ENCODE peak calls at places on chromosomes 16 and 17, in ten cellular contexts. One of them, this sample, is unnamed.

GRCh38 chr17:60127068-60128064 is 22.4 kb upstream of the CA4 start:
- DNase-seq in lower leg skin: peak
- DNase-seq in kidney epithelial cell: no peak
- DNase-seq in endothelial cell of umbilical vein: no peak
- DNase-seq in bronchial epithelial cell: no peak
- DNase-seq in fibroblast of lung: no peak
- DNase-seq in PC-3: no peak
- DNase-seq in HFF-Myc: no peak
- DNase-seq in AG10803: no peak
- DNase-seq in endodermal cell: peak
- DNase-seq in this sample: no peak

GRCh38 chr17:59508999-59509398 is 56.4 kb upstream of the DHX40 start:
- DNase-seq in lower leg skin: no peak
- DNase-seq in kidney epithelial cell: no peak
- DNase-seq in endothelial cell of umbilical vein: no peak
- DNase-seq in bronchial epithelial cell: no peak
- DNase-seq in fibroblast of lung: no peak
- DNase-seq in PC-3: no peak
- DNase-seq in HFF-Myc: no peak
- DNase-seq in AG10803: no peak
- DNase-seq in endodermal cell: peak
- DNase-seq in this sample: no peak

GRCh38 chr17:49646391-49647255 is 31.3 kb downstream of the SPOP start:
- DNase-seq in lower leg skin: no peak
- DNase-seq in kidney epithelial cell: peak
- DNase-seq in endothelial cell of umbilical vein: peak
- DNase-seq in bronchial epithelial cell: peak
- DNase-seq in fibroblast of lung: peak
- DNase-seq in PC-3: peak
- DNase-seq in HFF-Myc: peak
- DNase-seq in AG10803: peak
- DNase-seq in endodermal cell: peak
- DNase-seq in this sample: no peak

GRCh38 chr16:76577003-76577402 is 299.8 kb downstream of the CNTNAP4 start:
- DNase-seq in lower leg skin: no peak
- DNase-seq in kidney epithelial cell: no peak
- DNase-seq in endothelial cell of umbilical vein: no peak
- DNase-seq in bronchial epithelial cell: no peak
- DNase-seq in fibroblast of lung: no peak
- DNase-seq in PC-3: no peak
- DNase-seq in HFF-Myc: no peak
- DNase-seq in AG10803: no peak
- DNase-seq in endodermal cell: no peak
- DNase-seq in this sample: no peak

GRCh38 chr16:14102925-14103720 is 32.0 kb downstream of the MRTFB start:
- DNase-seq in lower leg skin: no peak
- DNase-seq in kidney epithelial cell: no peak
- DNase-seq in endothelial cell of umbilical vein: peak
- DNase-seq in bronchial epithelial cell: no peak
- DNase-seq in fibroblast of lung: no peak
- DNase-seq in PC-3: no peak
- DNase-seq in HFF-Myc: no peak
- DNase-seq in AG10803: no peak
- DNase-seq in endodermal cell: no peak
- DNase-seq in this sample: no peak

GRCh38 chr17:77783991-77784820 is 174.3 kb upstream of the TNRC6C start:
- DNase-seq in lower leg skin: no peak
- DNase-seq in kidney epithelial cell: no peak
- DNase-seq in endothelial cell of umbilical vein: no peak
- DNase-seq in bronchial epithelial cell: no peak
- DNase-seq in fibroblast of lung: no peak
- DNase-seq in PC-3: no peak
- DNase-seq in HFF-Myc: no peak
- DNase-seq in AG10803: no peak
- DNase-seq in endodermal cell: no peak
- DNase-seq in this sample: no peak

GRCh38 chr17:34556384-34556783 is 23.0 kb upstream of the TMEM132E start:
- DNase-seq in lower leg skin: no peak
- DNase-seq in kidney epithelial cell: no peak
- DNase-seq in endothelial cell of umbilical vein: no peak
- DNase-seq in bronchial epithelial cell: peak
- DNase-seq in fibroblast of lung: no peak
- DNase-seq in PC-3: peak
- DNase-seq in HFF-Myc: no peak
- DNase-seq in AG10803: no peak
- DNase-seq in endodermal cell: peak
- DNase-seq in this sample: no peak

GRCh38 chr17:42682400-42683384 is at the start of gene CNTNAP1:
- DNase-seq in lower leg skin: peak
- DNase-seq in kidney epithelial cell: no peak
- DNase-seq in endothelial cell of umbilical vein: peak
- DNase-seq in bronchial epithelial cell: peak
- DNase-seq in fibroblast of lung: peak
- DNase-seq in PC-3: peak
- DNase-seq in HFF-Myc: no peak
- DNase-seq in AG10803: peak
- DNase-seq in endodermal cell: peak
- DNase-seq in this sample: no peak

GRCh38 chr17:7855643-7856080 is 796 bp downstream of the TMEM88 start:
- DNase-seq in lower leg skin: no peak
- DNase-seq in kidney epithelial cell: no peak
- DNase-seq in endothelial cell of umbilical vein: peak
- DNase-seq in bronchial epithelial cell: no peak
- DNase-seq in fibroblast of lung: no peak
- DNase-seq in PC-3: no peak
- DNase-seq in HFF-Myc: no peak
- DNase-seq in AG10803: no peak
- DNase-seq in endodermal cell: no peak
- DNase-seq in this sample: no peak

GRCh38 chr17:31058958-31059357 is 35.8 kb upstream of the NF1 start:
- DNase-seq in lower leg skin: no peak
- DNase-seq in kidney epithelial cell: no peak
- DNase-seq in endothelial cell of umbilical vein: no peak
- DNase-seq in bronchial epithelial cell: no peak
- DNase-seq in fibroblast of lung: no peak
- DNase-seq in PC-3: no peak
- DNase-seq in HFF-Myc: no peak
- DNase-seq in AG10803: no peak
- DNase-seq in endodermal cell: no peak
- DNase-seq in this sample: no peak

GRCh38 chr17:56863974-56864373 is 30.0 kb downstream of the DGKE start:
- DNase-seq in lower leg skin: no peak
- DNase-seq in kidney epithelial cell: no peak
- DNase-seq in endothelial cell of umbilical vein: no peak
- DNase-seq in bronchial epithelial cell: no peak
- DNase-seq in fibroblast of lung: no peak
- DNase-seq in PC-3: no peak
- DNase-seq in HFF-Myc: no peak
- DNase-seq in AG10803: no peak
- DNase-seq in endodermal cell: no peak
- DNase-seq in this sample: no peak

GRCh38 chr17:56866076-56866475 is 32.1 kb downstream of the DGKE start:
- DNase-seq in lower leg skin: no peak
- DNase-seq in kidney epithelial cell: no peak
- DNase-seq in endothelial cell of umbilical vein: no peak
- DNase-seq in bronchial epithelial cell: no peak
- DNase-seq in fibroblast of lung: no peak
- DNase-seq in PC-3: no peak
- DNase-seq in HFF-Myc: no peak
- DNase-seq in AG10803: no peak
- DNase-seq in endodermal cell: no peak
- DNase-seq in this sample: no peak

GRCh38 chr17:56868716-56869115 is 34.8 kb downstream of the DGKE start:
- DNase-seq in lower leg skin: no peak
- DNase-seq in kidney epithelial cell: no peak
- DNase-seq in endothelial cell of umbilical vein: no peak
- DNase-seq in bronchial epithelial cell: no peak
- DNase-seq in fibroblast of lung: no peak
- DNase-seq in PC-3: no peak
- DNase-seq in HFF-Myc: no peak
- DNase-seq in AG10803: no peak
- DNase-seq in endodermal cell: no peak
- DNase-seq in this sample: no peak

GRCh38 chr17:56867948-56868376 is 34.0 kb downstream of the DGKE start:
- DNase-seq in lower leg skin: no peak
- DNase-seq in kidney epithelial cell: no peak
- DNase-seq in endothelial cell of umbilical vein: peak
- DNase-seq in bronchial epithelial cell: peak
- DNase-seq in fibroblast of lung: no peak
- DNase-seq in PC-3: no peak
- DNase-seq in HFF-Myc: peak
- DNase-seq in AG10803: peak
- DNase-seq in endodermal cell: no peak
- DNase-seq in this sample: no peak

GRCh38 chr17:56866496-56866895 is 32.5 kb downstream of the DGKE start:
- DNase-seq in lower leg skin: no peak
- DNase-seq in kidney epithelial cell: no peak
- DNase-seq in endothelial cell of umbilical vein: peak
- DNase-seq in bronchial epithelial cell: no peak
- DNase-seq in fibroblast of lung: no peak
- DNase-seq in PC-3: no peak
- DNase-seq in HFF-Myc: no peak
- DNase-seq in AG10803: no peak
- DNase-seq in endodermal cell: no peak
- DNase-seq in this sample: no peak
- TF ChIP-seq CTCF in lower leg skin: no peak
- TF ChIP-seq CTCF in kidney epithelial cell: no peak
- TF ChIP-seq CTCF in endothelial cell of umbilical vein: peak
- TF ChIP-seq CTCF in bronchial epithelial cell: no peak
- TF ChIP-seq CTCF in fibroblast of lung: no peak
- TF ChIP-seq CTCF in PC-3: peak
- TF ChIP-seq CTCF in HFF-Myc: no peak
- TF ChIP-seq CTCF in AG10803: no peak
- TF ChIP-seq CTCF in endodermal cell: peak
- TF ChIP-seq CTCF in this sample: no peak

DNA sequence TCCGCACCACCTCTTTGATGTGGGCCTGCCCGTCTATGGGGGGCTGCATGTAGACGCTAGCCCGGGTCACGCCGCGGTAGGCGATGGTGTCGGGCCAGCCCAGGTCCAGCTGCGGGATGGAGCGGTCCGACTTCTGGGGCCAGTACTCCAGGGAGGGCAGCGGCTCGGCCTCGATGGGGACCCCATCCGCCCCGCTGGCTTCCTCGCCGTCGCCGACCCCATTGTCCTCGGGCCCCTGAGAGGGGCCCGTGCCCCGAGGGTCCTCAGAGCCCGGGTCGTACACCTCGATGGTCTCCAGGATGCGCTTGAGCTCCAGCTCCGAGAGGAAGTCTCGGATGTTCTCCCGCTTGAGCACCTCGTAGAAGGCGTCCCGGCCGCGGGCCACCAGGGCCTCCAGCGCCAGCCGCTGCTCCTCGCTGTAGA is 1.0 kb downstream of the FAM83G start:
- DNase-seq in lower leg skin: no peak
- DNase-seq in kidney epithelial cell: no peak
- DNase-seq in endothelial cell of umbilical vein: no peak
- DNase-seq in bronchial epithelial cell: no peak
- DNase-seq in fibroblast of lung: no peak
- DNase-seq in PC-3: no peak
- DNase-seq in HFF-Myc: no peak
- DNase-seq in AG10803: peak
- DNase-seq in endodermal cell: no peak
- DNase-seq in this sample: no peak
- H3K4me3 ChIP-seq in lower leg skin: peak
- H3K4me3 ChIP-seq in kidney epithelial cell: peak
- H3K4me3 ChIP-seq in endothelial cell of umbilical vein: peak
- H3K4me3 ChIP-seq in bronchial epithelial cell: peak
- H3K4me3 ChIP-seq in fibroblast of lung: peak
- H3K4me3 ChIP-seq in PC-3: no peak
- H3K4me3 ChIP-seq in HFF-Myc: peak
- H3K4me3 ChIP-seq in AG10803: peak
- H3K4me3 ChIP-seq in endodermal cell: peak
- H3K4me3 ChIP-seq in this sample: peak

GRCh38 chr16:57805176-57805575 is 2.9 kb upstream of the KIFC3 start:
- DNase-seq in lower leg skin: no peak
- DNase-seq in kidney epithelial cell: no peak
- DNase-seq in endothelial cell of umbilical vein: no peak
- DNase-seq in bronchial epithelial cell: no peak
- DNase-seq in fibroblast of lung: no peak
- DNase-seq in PC-3: no peak
- DNase-seq in HFF-Myc: no peak
- DNase-seq in AG10803: no peak
- DNase-seq in endodermal cell: no peak
- DNase-seq in this sample: no peak
- TF ChIP-seq CTCF in lower leg skin: no peak
- TF ChIP-seq CTCF in kidney epithelial cell: no peak
- TF ChIP-seq CTCF in endothelial cell of umbilical vein: no peak
- TF ChIP-seq CTCF in bronchial epithelial cell: no peak
- TF ChIP-seq CTCF in fibroblast of lung: no peak
- TF ChIP-seq CTCF in PC-3: no peak
- TF ChIP-seq CTCF in HFF-Myc: no peak
- TF ChIP-seq CTCF in AG10803: no peak
- TF ChIP-seq CTCF in endodermal cell: no peak
- TF ChIP-seq CTCF in this sample: no peak

GRCh38 chr17:332023-332422 is 20.6 kb downstream of the RPH3AL start:
- DNase-seq in lower leg skin: no peak
- DNase-seq in kidney epithelial cell: no peak
- DNase-seq in endothelial cell of umbilical vein: no peak
- DNase-seq in bronchial epithelial cell: no peak
- DNase-seq in fibroblast of lung: no peak
- DNase-seq in PC-3: no peak
- DNase-seq in HFF-Myc: no peak
- DNase-seq in AG10803: no peak
- DNase-seq in endodermal cell: peak
- DNase-seq in this sample: no peak
- H3K4me3 ChIP-seq in lower leg skin: no peak
- H3K4me3 ChIP-seq in kidney epithelial cell: no peak
- H3K4me3 ChIP-seq in endothelial cell of umbilical vein: no peak
- H3K4me3 ChIP-seq in bronchial epithelial cell: no peak
- H3K4me3 ChIP-seq in fibroblast of lung: no peak
- H3K4me3 ChIP-seq in PC-3: no peak
- H3K4me3 ChIP-seq in HFF-Myc: no peak
- H3K4me3 ChIP-seq in AG10803: no peak
- H3K4me3 ChIP-seq in endodermal cell: no peak
- H3K4me3 ChIP-seq in this sample: no peak